ENCODE peak calls at places on chromosomes 12 and 14, in eight cellular contexts. K, W, S, L, R, U, N and D are unnamed samples. For H3K36me3 and H3K27me3, the result is how much of the 10 kb centered on the place peaks cover.

GRCh38 chr12:57530396-57531142 is 7.9 kb downstream of the MBD6 start:
- DNase-seq in K (no peak), W (no peak), S (no peak), L (no peak), R (no peak), U (no peak), N (no peak), D (no peak)

GRCh38 chr12:29725587-29726320 is 58.0 kb downstream of the TMTC1 start:
- DNase-seq in K (no peak), W (peak), S (no peak), L (peak), R (peak), U (peak), N (no peak), D (no peak)

GRCh38 chr14:89771251-89771650 is 183.3 kb downstream of the EFCAB11 start:
- DNase-seq in K (no peak), W (no peak), S (no peak), L (no peak), R (no peak), U (peak), N (no peak), D (no peak)

GRCh38 chr12:132423251-132424117 is 66.5 kb upstream of the FBRSL1 start:
- DNase-seq in K (no peak), W (no peak), S (no peak), L (no peak), R (no peak), U (no peak), N (peak), D (peak)

GRCh38 chr12:14883663-14884062 is 2.0 kb downstream of the MGP start:
- DNase-seq in K (no peak), W (no peak), S (no peak), L (no peak), R (no peak), U (no peak), N (no peak), D (no peak)

GRCh38 chr12:77113971-77114370 is 48.6 kb upstream of the E2F7 start:
- DNase-seq in K (no peak), W (no peak), S (no peak), L (no peak), R (no peak), U (peak), N (no peak), D (no peak)

GRCh38 chr12:65430571-65431306 is 152.3 kb downstream of the MSRB3 start:
- DNase-seq in K (no peak), W (no peak), S (peak), L (no peak), R (no peak), U (peak), N (no peak), D (no peak)

GRCh38 chr12:66915312-66915904 is 236.5 kb upstream of the GRIP1 start:
- DNase-seq in K (peak), W (no peak), S (no peak), L (no peak), R (no peak), U (no peak), N (no peak), D (no peak)

GRCh38 chr14:45526715-45527549 is 273.9 kb upstream of the MIS18BP1 start:
- DNase-seq in K (peak), W (peak), S (no peak), L (no peak), R (no peak), U (no peak), N (no peak), D (peak)

GRCh38 chr14:105924951-105925591 is 398.7 kb downstream of the TMEM121 start:
- DNase-seq in K (no peak), W (peak), S (no peak), L (no peak), R (peak), U (no peak), N (no peak), D (no peak)

GRCh38 chr12:24600996-24601395 is 347.9 kb downstream of the BCAT1 start:
- DNase-seq in K (no peak), W (no peak), S (no peak), L (no peak), R (no peak), U (peak), N (no peak), D (no peak)

GRCh38 chr12:85468356-85469157 is 188.5 kb downstream of the ALX1 start:
- DNase-seq in K (peak), W (no peak), S (peak), L (no peak), R (peak), U (peak), N (no peak), D (peak)

DNA sequence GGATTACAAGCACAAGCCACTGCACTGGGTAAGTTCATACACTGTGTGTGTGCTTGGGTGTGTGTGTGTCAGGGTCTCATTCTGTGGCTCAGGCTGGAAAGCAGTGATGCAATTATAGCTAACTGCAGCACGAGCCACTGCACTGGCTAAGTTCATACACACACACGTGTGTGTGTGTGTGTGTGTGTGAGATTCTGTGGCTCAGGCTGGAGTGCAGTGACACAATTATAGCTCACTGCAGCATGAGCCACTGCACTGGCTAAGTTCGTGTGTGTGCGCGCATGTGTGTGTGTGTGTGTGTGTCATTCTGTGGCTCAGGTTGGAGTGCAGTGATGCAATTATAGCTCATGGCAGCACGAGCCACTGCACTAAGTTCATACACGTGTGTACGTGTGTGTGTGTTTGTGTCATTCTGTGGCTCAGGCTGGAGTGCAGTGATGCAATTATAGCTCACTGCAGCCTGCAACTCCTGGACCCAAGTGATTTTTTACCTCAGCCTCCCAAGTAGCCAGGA is 85.4 kb downstream of the HECTD1 start:
- DNase-seq in K (no peak), W (no peak), S (no peak), L (no peak), R (no peak), U (peak), N (no peak), D (no peak)
- H3K36me3 ChIP-seq in K (half or more), W (half or more), S (under half), L (half or more), R (half or more), U (under half), N (under half), D (under half)

DNA sequence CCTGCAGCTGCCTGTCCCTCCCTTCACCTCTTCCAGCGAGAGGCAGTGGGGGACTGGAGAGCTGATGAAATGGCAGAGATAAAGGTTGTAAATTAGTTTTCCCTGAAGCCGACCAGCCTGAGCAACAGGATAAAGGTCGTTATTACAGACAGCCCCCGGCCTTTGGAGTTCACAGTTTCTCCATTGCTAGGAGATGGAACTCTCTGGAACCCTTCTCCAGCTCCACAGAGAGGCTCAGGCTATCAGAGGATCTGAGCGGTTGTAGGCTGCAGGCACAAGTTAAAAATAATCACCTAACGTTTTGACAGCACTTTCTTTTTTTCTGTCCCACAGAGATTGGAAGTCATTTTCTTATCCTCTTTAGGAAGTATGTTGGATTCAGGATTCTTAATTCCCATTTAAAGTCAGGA is 1.2 kb upstream of the ADGRD1 start:
- DNase-seq in K (no peak), W (no peak), S (no peak), L (no peak), R (no peak), U (no peak), N (no peak), D (no peak)
- H3K4me3 ChIP-seq in K (no peak), W (no peak), S (no peak), L (no peak), R (no peak), U (no peak), N (no peak), D (no peak)

GRCh38 chr12:2493086-2493485 is 301.7 kb upstream of the FKBP4 start:
- DNase-seq in K (no peak), W (no peak), S (no peak), L (no peak), R (no peak), U (no peak), N (no peak), D (no peak)
- H3K27me3 ChIP-seq in K (under half), W (under half), S (under half), L (under half), R (under half), U (under half), N (under half), D (under half)

GRCh38 chr14:58341152-58341748 is 42.9 kb downstream of the ARID4A start:
- DNase-seq in K (no peak), W (no peak), S (no peak), L (no peak), R (no peak), U (no peak), N (no peak), D (no peak)
- H3K36me3 ChIP-seq in K (under half), W (under half), S (under half), L (under half), R (under half), U (under half), N (under half), D (under half)

GRCh38 chr12:3751151-3752095 is 1.5 kb downstream of the CRACR2A start:
- DNase-seq in K (peak), W (no peak), S (no peak), L (no peak), R (no peak), U (no peak), N (no peak), D (no peak)

GRCh38 chr12:3752741-3753486 is at the start of gene CRACR2A:
- DNase-seq in K (peak), W (peak), S (no peak), L (peak), R (no peak), U (peak), N (peak), D (peak)

GRCh38 chr12:3755898-3756297 is 3.0 kb upstream of the CRACR2A start:
- DNase-seq in K (no peak), W (peak), S (no peak), L (no peak), R (no peak), U (no peak), N (no peak), D (no peak)

GRCh38 chr12:3752096-3752709 is 706 bp downstream of the CRACR2A start:
- DNase-seq in K (no peak), W (peak), S (no peak), L (peak), R (no peak), U (no peak), N (peak), D (peak)

DNA sequence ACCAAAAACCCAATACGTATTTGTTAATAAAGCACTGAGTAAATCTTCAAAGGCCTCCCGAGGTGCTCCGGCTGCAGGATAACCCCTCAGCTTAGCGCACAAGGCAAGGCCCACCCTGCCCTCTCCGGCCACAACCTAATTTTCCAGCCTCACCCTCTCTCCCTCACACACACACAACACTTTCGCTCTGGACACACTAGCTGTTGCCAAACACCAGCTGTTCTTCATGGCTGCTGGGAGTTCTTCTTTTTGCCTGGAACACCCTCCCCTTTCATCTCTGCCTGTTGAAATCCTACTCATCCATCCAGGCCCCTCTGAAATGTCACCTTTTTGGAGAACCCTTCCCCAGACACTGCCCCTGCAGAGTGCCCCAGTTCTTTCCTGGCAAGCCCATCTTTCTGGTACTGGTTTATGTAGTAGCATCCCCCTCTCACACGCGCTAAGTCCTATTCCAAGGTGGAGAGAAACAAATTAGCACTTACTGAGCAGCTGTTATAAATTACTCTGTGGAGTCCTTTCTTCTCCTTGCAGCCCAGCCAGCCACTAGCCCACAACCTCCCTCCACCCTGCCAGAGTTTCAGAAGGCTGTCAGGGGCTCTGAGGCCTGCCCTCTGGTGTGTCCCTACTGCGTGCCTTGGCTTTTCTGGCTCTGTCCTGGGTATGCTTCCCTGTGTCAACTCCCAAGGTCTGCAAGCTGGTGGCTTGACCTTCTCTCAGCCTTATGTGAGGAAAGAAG is 808 bp upstream of the CRACR2A start:
- DNase-seq in K (no peak), W (peak), S (no peak), L (no peak), R (no peak), U (no peak), N (no peak), D (no peak)
- H3K4me3 ChIP-seq in K (peak), W (peak), S (no peak), L (peak), R (peak), U (no peak), N (peak), D (no peak)

GRCh38 chr12:54140958-54141388 is 47.8 kb downstream of the SMUG1 start:
- DNase-seq in K (peak), W (peak), S (no peak), L (no peak), R (peak), U (no peak), N (no peak), D (peak)

GRCh38 chr12:54136844-54137580 is 51.8 kb downstream of the SMUG1 start:
- DNase-seq in K (no peak), W (no peak), S (no peak), L (no peak), R (no peak), U (no peak), N (no peak), D (no peak)

GRCh38 chr12:54138219-54138618 is 50.6 kb downstream of the SMUG1 start:
- DNase-seq in K (no peak), W (no peak), S (no peak), L (no peak), R (no peak), U (no peak), N (no peak), D (no peak)

GRCh38 chr12:54141534-54142475 is 47.0 kb downstream of the SMUG1 start:
- DNase-seq in K (no peak), W (no peak), S (no peak), L (no peak), R (peak), U (no peak), N (no peak), D (no peak)

DNA sequence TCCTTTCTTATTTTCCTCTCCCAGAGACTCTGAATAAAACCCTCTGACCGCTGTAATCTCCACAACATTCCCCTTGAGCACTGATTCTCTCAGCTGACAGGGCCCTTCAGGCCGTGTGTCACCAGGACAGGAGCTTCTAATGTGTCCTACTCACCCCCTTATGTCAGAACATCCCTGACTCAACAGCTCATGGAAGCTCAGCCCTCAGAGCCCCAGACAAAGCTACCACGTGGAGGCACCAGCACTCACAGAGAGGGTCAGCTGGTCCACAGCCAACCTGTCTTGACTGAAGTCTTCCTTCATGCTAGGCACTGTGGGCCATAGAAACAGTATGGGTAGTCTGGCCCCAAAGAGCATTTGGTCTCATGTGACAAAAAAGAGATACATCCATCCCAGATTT is 49.8 kb downstream of the SMUG1 start:
- DNase-seq in K (peak), W (no peak), S (no peak), L (no peak), R (no peak), U (no peak), N (no peak), D (no peak)
- H3K27me3 ChIP-seq in K (under half), W (under half), S (under half), L (under half), R (under half), U (half or more), N (under half), D (half or more)

GRCh38 chr14:100837812-100838170 is 11.9 kb downstream of the MEG3 start:
- DNase-seq in K (no peak), W (no peak), S (no peak), L (no peak), R (no peak), U (no peak), N (no peak), D (no peak)
- H3K36me3 ChIP-seq in K (under half), W (under half), S (under half), L (under half), R (under half), U (half or more), N (under half), D (under half)